ENCODE peak calls at places on chromosomes 16 and 17, in seven cellular contexts. U is epithelial cell of esophagus; R is GM12865; B is CD8-positive, alpha-beta T cell; P is AG04450; E is tibial artery; H is fibroblast of pulmonary artery. C is an unnamed sample.

GRCh38 chr16:83953796-83954576 is 946 bp downstream of the OSGIN1 start:
- DNase-seq in U (peak; percentile 70), P (no peak), E (no peak), H (peak; percentile 40), R (peak; percentile 32), B (no peak), C (peak; percentile 35)

GRCh38 chr16:68364601-68364998 is 53.8 kb downstream of the PRMT7 start:
- DNase-seq in P (no peak), U (no peak), E (no peak), B (no peak), R (no peak), H (peak; percentile 36), C (no peak)

GRCh38 chr17:40958086-40958953 is 8.4 kb downstream of the KRT39 start:
- DNase-seq in H (no peak), U (peak; percentile 90), B (no peak), R (no peak), P (no peak), E (no peak), C (no peak)

GRCh38 chr17:42346473-42346872 is 41.8 kb downstream of the STAT3 start:
- DNase-seq in R (no peak), H (no peak), P (no peak), E (peak; percentile 4), B (no peak), U (no peak), C (no peak)

GRCh38 chr17:36183001-36183810 is 6.8 kb upstream of the TBC1D3B start:
- DNase-seq in P (peak; percentile 59), E (peak; percentile 75), B (no peak), H (peak; percentile 52), U (peak; percentile 83), R (peak; percentile 62), C (peak; percentile 85)

GRCh38 chr17:3976675-3977171 is 12.5 kb upstream of the ATP2A3 start:
- DNase-seq in B (no peak), R (no peak), P (no peak), H (no peak), U (no peak), E (peak; percentile 91), C (no peak)

GRCh38 chr16:65121870-65122723 is at the start of gene CDH11:
- DNase-seq in R (no peak), P (peak; percentile 55), E (peak; percentile 83), H (peak; percentile 89), U (peak; percentile 73), B (no peak), C (peak; percentile 91)

GRCh38 chr17:44911133-44912001 is 3.9 kb downstream of the GFAP start:
- DNase-seq in H (peak; percentile 48), B (no peak), P (no peak), E (peak; percentile 77), U (peak; percentile 39), R (peak; percentile 57), C (peak; percentile 32)

GRCh38 chr16:28607116-28607623 is 2.7 kb downstream of the SULT1A1 start:
- DNase-seq in E (peak; percentile 31), U (no peak), H (no peak), P (no peak), B (no peak), R (no peak), C (no peak)

GRCh38 chr17:42378597-42379594 is 9.3 kb downstream of the STAT3 start:
- DNase-seq in R (peak; percentile 72), B (no peak), E (no peak), P (no peak), U (peak; percentile 74), H (peak; percentile 34), C (peak; percentile 51)

GRCh38 chr16:69486724-69487123 is 62.3 kb downstream of the CYB5B start:
- DNase-seq in B (no peak), R (no peak), P (no peak), U (no peak), H (no peak), E (peak; percentile 66), C (no peak)

DNA sequence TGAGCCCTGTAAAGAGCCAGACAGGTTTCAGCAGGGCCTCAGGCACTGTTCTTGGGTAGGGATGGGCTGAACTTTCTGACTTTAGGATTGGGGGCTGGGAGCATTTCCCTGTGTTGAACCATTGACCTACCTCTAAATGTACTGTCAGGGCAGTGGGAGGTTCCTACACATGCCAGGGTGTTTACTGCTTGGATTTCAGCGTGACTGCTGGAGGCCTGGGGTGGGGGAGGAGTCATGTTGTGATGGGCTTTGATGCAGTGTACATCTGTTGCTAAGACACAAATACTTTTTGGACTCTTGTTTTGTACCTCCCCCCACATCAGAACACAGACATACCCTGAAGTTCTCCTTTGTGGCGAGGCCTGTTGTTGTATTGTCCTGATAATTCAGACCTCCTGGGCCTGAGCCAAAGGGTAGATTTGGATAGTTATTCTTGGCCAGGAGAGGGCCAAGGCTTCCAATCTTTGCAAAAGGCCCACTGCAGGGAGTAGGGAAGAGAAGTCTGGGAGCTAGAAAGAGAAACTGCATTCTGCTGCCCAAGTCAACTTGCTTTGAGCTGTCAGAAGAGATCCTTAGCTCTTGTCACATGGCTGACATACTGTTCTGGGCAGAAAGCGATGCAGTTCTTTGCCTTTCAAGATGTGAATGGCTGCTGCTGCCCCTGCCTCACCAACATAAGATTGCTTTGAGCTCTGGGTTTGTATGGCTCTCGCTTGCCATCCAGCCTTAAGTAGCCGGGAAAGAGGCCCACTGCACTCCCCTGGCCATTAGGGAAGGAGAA is 3.7 kb downstream of the NFE2L1 start:
- DNase-seq in P (no peak), U (peak; percentile 60), B (no peak), R (no peak), H (peak; percentile 99), E (peak; percentile 85), C (peak; percentile 96)
- H3K4me3 ChIP-seq in P (peak overlapping the region; percentile 44), U (no peak overlapping the region), B (no peak overlapping the region), R (peak overlapping the region; percentile 7), H (peak overlapping the region; percentile 91), E (peak overlapping the region; percentile 78), C (peak overlapping the region; percentile 31)

GRCh38 chr17:18183334-18184142 is at the start of gene ALKBH5:
- DNase-seq in R (peak; percentile 100), U (peak; percentile 100), B (peak; percentile 93), P (peak; percentile 99), E (peak; percentile 99), H (peak; percentile 100), C (peak; percentile 100)
- TF ChIP-seq CTCF in R (peak; percentile 40), U (no peak), B (peak; percentile 73), P (peak; percentile 39), E (no peak), H (peak; percentile 9), C (peak; percentile 43)

DNA sequence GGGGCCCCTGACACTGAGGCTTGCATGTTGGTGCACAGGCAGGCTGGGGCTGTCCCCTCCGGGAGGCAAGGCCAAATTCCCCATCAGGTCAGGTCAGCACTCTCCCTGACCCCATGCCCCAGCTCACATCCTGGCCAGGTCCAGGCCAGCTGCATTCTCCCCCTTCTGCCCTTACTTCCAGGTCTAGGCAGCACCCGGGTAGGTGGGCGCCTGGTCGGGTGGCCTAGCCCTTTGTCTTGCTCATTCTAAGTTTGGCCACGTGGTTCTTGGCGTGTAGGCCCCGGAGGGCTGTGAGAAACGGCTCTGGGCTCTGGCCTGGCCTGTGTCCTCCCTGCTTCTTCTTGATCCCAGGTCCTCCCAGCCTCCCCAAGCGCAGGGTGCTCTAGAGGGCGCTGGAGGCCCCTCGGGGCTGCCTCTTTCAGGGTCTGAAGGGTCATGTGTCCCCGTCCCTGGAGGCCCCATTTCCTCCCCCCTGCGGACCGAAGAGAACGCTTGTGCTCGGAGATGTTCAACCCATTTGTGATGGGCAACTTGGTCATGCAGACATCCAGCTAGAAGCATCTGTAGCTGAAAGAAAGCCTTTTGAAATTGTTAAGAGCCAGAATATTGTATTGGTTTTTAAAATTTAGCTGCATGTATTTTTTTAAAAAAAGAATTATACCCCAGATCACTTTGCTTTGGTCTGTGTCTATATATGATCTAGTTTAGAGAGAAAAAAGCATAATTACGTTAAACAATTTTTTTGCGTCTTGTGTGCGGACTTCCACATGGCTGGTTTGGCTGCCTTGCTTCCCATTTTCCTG is 6.7 kb downstream of the BAHCC1 start:
- DNase-seq in E (peak; percentile 79), B (no peak), P (no peak), U (no peak), R (no peak), H (peak; percentile 58), C (no peak)
- H3K4me3 ChIP-seq in E (peak overlapping the region; percentile 92), B (no peak overlapping the region), P (no peak overlapping the region), U (no peak overlapping the region), R (no peak overlapping the region), H (peak overlapping the region; percentile 12), C (no peak overlapping the region)

GRCh38 chr16:76265434-76266045 is 11.7 kb upstream of the CNTNAP4 start:
- DNase-seq in U (peak; percentile 44), P (peak; percentile 8), B (no peak), H (peak; percentile 52), R (peak; percentile 54), E (no peak), C (peak; percentile 16)
- TF ChIP-seq CTCF in U (peak; percentile 72), P (peak; percentile 71), B (no peak), H (peak; percentile 72), R (peak; percentile 67), E (no peak), C (peak; percentile 56)

GRCh38 chr16:10938844-10939648 is 3.2 kb downstream of the DEXI start:
- DNase-seq in H (no peak), P (no peak), E (no peak), U (no peak), B (no peak), R (no peak), C (no peak)
- H3K4me3 ChIP-seq in H (no peak overlapping the region), P (peak overlapping the region; percentile 80), E (peak overlapping the region; percentile 28), U (no peak overlapping the region), B (no peak overlapping the region), R (peak overlapping the region; percentile 76), C (no peak overlapping the region)

GRCh38 chr16:2432801-2433505 is 3.7 kb downstream of the CCNF start:
- DNase-seq in P (no peak), U (no peak), E (no peak), H (no peak), B (no peak), R (no peak), C (no peak)

GRCh38 chr16:2429771-2430663 is 770 bp downstream of the CCNF start:
- DNase-seq in R (peak; percentile 58), U (peak; percentile 67), H (peak; percentile 33), B (no peak), P (no peak), E (no peak), C (peak; percentile 24)

GRCh38 chr16:2429037-2429770 is at the start of gene CCNF:
- DNase-seq in P (peak; percentile 75), U (peak; percentile 97), E (peak; percentile 98), R (peak; percentile 97), B (peak; percentile 96), H (peak; percentile 94), C (peak; percentile 96)

GRCh38 chr16:2428787-2429036 is 535 bp upstream of the CCNF start:
- DNase-seq in E (no peak), U (no peak), B (no peak), P (no peak), R (no peak), H (no peak), C (no peak)

DNA sequence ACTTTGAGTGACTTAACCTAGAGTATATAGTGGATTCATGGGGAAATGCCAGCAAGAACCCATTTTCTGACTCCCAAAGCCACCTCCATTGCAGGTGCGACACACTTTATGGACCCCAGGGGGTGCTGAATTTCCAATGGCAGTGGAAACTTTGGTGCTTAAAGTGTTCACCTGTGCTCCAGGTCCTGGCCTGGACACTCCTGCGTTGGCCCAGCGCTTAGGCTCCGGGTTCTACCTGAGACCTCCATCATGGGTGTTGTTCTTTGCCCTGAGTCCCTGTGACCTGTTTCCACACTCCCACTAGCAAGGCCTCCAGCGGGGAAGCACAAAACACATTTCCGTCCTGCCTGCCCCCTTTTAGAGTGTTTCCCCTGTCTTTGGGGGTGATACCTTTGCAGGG is 3.0 kb downstream of the CCNF start:
- DNase-seq in P (no peak), E (no peak), U (no peak), H (no peak), R (no peak), B (no peak), C (no peak)
- TF ChIP-seq CTCF in P (no peak), E (no peak), U (no peak), H (peak; percentile 6), R (no peak), B (no peak), C (no peak)

C was measured in astrocyte of the spinal cord.